ENCODE peak calls at places on chromosomes 13 and 19, in four cellular contexts. R is non-pigmented ciliary epithelial cell, B is memory B cell, W is T1000. G is an unnamed sample.

GRCh38 chr19:19548915-19549537 is 11.0 kb downstream of the CILP2 start:
- DNase-seq in R (no peak), B (no peak), W (no peak), G (peak)

GRCh38 chr13:111948281-111948680 is 118.7 kb upstream of the SOX1 start:
- DNase-seq in R (no peak), B (no peak), W (no peak), G (no peak)

GRCh38 chr13:29507356-29507755 is 88.1 kb downstream of the SLC7A1 start:
- DNase-seq in R (no peak), B (no peak), W (no peak), G (no peak)

GRCh38 chr13:110005563-110005962 is 219.2 kb upstream of the IRS2 start:
- DNase-seq in R (no peak), B (no peak), W (no peak), G (no peak)

GRCh38 chr19:35557539-35558399 is 5.7 kb downstream of the ATP4A start:
- DNase-seq in R (no peak), B (no peak), W (no peak), G (peak)

GRCh38 chr19:50449236-50449899 is 16.7 kb downstream of the MYBPC2 start:
- DNase-seq in R (no peak), B (no peak), W (no peak), G (no peak)

GRCh38 chr13:95207769-95208366 is 93.4 kb downstream of the ABCC4 start:
- DNase-seq in R (no peak), B (no peak), W (no peak), G (no peak)

GRCh38 chr13:59477011-59477410 is 686.7 kb downstream of the DIAPH3 start:
- DNase-seq in R (no peak), B (no peak), W (no peak), G (no peak)

GRCh38 chr13:50457430-50458393 is 385.8 kb downstream of the DLEU7 start:
- DNase-seq in R (no peak), B (no peak), W (no peak), G (no peak)

G was measured in fibroblast of pulmonary artery.